ENCODE peak calls at places on chromosome 15, in four cellular contexts. E, X, O and C are unnamed samples.

GRCh38 chr15:64905119-64905831 is 6.4 kb upstream of the ANKDD1A start:
- DNase-seq in E (no peak), O (peak; percentile 76), X (peak; percentile 22), C (no peak)

GRCh38 chr15:48577495-48577894 is 68.0 kb downstream of the FBN1 start:
- DNase-seq in E (no peak), X (no peak), O (no peak), C (no peak)

GRCh38 chr15:61907753-61908086 is 152.5 kb downstream of the VPS13C start:
- DNase-seq in O (no peak), X (no peak), E (no peak), C (no peak)

GRCh38 chr15:70064441-70064840 is 33.3 kb downstream of the TLE3 start:
- DNase-seq in E (no peak), X (no peak), O (no peak), C (no peak)

GRCh38 chr15:80560601-80561025 is 134.5 kb upstream of the ABHD17C start:
- DNase-seq in X (no peak), E (no peak), O (no peak), C (no peak)

GRCh38 chr15:37903932-37904493 is 30.4 kb upstream of the TMCO5A start:
- DNase-seq in O (no peak), X (no peak), E (no peak), C (no peak)

GRCh38 chr15:101501703-101502373 is 12.3 kb upstream of the PCSK6 start:
- DNase-seq in E (no peak), O (peak; percentile 52), X (peak; percentile 66), C (peak; percentile 93)

GRCh38 chr15:60804986-60805949 is 326.3 kb upstream of the ICE2 start:
- DNase-seq in E (no peak), X (no peak), O (no peak), C (no peak)

GRCh38 chr15:80660114-80660513 is 35.0 kb upstream of the ABHD17C start:
- DNase-seq in X (peak; percentile 42), E (no peak), O (no peak), C (peak; percentile 73)

GRCh38 chr15:20348900-20349773 is 192.5 kb downstream of the GOLGA6L6 start:
- DNase-seq in O (no peak), X (no peak), E (no peak), C (no peak)

GRCh38 chr15:98616397-98616796 is 31.9 kb upstream of the IGF1R start:
- DNase-seq in E (no peak), X (peak; percentile 5), O (no peak), C (no peak)

GRCh38 chr15:72162569-72162968 is 35.0 kb downstream of the GRAMD2A start:
- DNase-seq in X (no peak), O (no peak), E (no peak), C (no peak)

GRCh38 chr15:97525809-97526208 is 434.7 kb upstream of the ARRDC4 start:
- DNase-seq in O (no peak), X (no peak), E (no peak), C (no peak)

GRCh38 chr15:57969355-57969754 is 96.2 kb downstream of the ALDH1A2 start:
- DNase-seq in X (no peak), E (no peak), O (no peak), C (peak; percentile 17)

GRCh38 chr15:68725736-68726135 is 95.0 kb downstream of the ANP32A start:
- DNase-seq in E (no peak), O (no peak), X (no peak), C (no peak)

GRCh38 chr15:67146214-67146613 is 80.8 kb downstream of the SMAD3 start:
- DNase-seq in X (peak; percentile 68), O (no peak), E (no peak), C (no peak)
- TF ChIP-seq BHLHE40 in X (peak; percentile 81), O (no peak), E (no peak), C (no peak)

DNA sequence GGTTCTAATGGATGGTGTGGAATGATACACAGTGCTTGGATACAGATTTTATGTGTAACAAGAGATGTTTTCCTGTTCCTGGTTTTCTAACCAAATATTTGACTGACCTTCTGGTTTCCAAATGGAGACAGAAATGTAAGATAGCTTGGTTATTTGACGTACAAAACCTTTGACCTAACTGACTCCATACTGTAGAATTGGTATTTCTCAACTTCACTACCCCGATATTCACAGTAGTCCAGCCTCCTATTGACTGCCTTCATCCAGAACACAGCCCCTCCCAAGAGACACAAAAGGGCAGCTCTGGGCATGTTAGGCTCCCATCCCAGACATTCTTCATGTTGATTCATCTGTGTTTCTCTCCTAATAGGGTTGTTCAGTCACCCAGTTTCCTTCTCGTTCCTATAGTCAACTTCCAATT is 33.4 kb downstream of the MYO1E start:
- DNase-seq in E (no peak), X (peak; percentile 90), O (no peak), C (no peak)
- TF ChIP-seq FOXK2 in E (no peak), X (no peak), O (no peak), C (no peak)

DNA sequence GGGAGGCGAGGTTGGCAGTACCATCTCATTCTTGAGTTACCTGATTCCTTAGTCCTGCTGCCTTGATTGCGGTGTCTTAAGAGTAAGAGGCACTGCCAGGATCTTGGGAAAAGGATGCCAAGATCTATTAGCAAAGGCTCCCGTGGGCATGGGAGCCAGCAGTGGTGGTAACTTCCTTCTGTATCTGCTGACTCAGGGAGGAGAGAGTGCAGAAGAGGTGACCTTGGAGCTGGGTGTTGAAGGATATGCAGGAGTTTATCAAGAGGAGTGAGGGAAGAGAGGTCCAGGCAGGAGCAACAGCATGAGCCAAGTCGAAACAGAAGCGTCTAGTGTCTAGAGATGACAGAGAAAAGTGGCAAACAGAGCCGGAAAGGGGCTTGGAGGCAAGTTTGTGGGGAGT is 4.5 kb downstream of the MESP2 start:
- DNase-seq in E (no peak), X (no peak), O (no peak), C (no peak)
- TF ChIP-seq BHLHE40 in E (no peak), X (no peak), O (no peak), C (no peak)

GRCh38 chr15:40510201-40510600 is 39.4 kb downstream of the CHST14 start:
- DNase-seq in X (no peak), E (no peak), O (no peak), C (no peak)

GRCh38 chr15:40512440-40512839 is 41.7 kb downstream of the CHST14 start:
- DNase-seq in E (no peak), O (no peak), X (no peak), C (no peak)

GRCh38 chr15:40511093-40511471 is 40.3 kb downstream of the CHST14 start:
- DNase-seq in E (no peak), O (no peak), X (no peak), C (no peak)

GRCh38 chr15:40508216-40508615 is 37.4 kb downstream of the CHST14 start:
- DNase-seq in E (no peak), X (no peak), O (no peak), C (no peak)

DNA sequence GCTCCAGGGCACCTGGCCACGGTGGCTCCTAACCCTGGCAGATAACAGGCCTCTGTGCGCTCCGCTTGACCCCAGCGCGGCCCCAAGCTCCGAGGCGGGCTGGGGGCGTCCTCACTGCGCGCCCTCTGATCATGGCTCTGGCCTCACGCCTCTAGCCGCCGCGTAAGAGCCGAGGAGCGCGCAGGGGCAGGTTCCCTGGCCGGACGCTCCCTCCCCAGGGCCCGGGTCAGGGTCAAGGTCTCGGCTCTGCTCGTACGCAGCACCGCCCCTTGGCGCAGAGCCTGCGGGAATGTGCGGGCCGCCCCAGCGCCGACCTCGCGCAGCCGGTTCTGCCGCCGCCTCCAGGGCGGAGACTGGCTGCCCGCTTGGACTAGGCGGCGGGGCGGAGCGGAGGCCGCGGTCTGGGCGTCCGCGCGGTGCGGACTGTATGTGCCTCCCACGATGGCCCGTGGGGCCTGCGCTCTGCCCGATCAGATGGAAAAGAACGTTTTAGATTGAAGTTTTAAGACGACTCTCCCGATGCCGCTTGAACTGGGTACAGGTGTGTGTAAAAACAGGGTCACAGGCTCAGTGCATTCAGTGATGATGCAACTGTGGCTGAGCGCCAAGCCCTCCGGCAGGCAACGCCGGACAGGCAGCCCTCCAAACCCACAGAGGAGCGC is 40.8 kb downstream of the CHST14 start:
- DNase-seq in E (no peak), O (peak; percentile 93), X (peak; percentile 62), C (no peak)
- TF ChIP-seq FOXK2 in E (no peak), O (no peak), X (no peak), C (no peak)

DNA sequence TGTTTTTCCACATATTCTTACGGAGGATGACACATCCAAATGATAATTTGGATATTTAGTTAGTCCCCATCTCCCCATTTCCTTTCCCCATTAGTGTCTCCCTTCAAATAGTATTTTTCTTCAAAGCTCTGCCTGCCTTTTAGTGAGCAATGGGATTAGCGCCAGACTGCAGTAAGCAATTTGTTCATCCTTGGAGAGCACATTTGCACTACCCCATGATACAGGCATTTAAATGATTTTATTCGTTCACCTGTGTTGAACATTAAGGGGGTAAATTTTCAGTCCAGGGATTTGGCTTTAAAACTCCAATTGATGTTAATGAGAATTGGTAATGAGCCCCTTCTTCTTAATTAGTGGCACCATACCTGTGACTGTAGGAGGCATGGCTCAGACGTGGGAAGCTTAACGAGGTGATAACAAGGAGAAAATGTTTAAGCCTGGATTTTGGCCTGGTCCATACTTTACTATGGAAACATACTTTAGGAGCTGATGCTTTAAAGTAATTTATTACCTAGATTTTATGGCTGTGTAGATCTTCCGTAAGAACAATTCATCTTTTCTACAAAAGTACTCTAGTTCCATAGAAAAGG is 161.4 kb upstream of the NANOGP8 start:
- DNase-seq in O (no peak), X (no peak), E (no peak), C (no peak)
- TF ChIP-seq BHLHE40 in O (no peak), X (no peak), E (no peak), C (no peak)

GRCh38 chr15:76787273-76787672 is 117.9 kb downstream of the SCAPER start:
- DNase-seq in X (no peak), E (no peak), O (no peak), C (no peak)
- TF ChIP-seq FOXK2 in X (no peak), E (no peak), O (no peak), C (no peak)

GRCh38 chr15:39511000-39511914 is 69.6 kb upstream of the THBS1 start:
- DNase-seq in X (no peak), E (no peak), O (peak; percentile 19), C (peak; percentile 8)

GRCh38 chr15:39514933-39515332 is 65.9 kb upstream of the THBS1 start:
- DNase-seq in X (no peak), O (no peak), E (no peak), C (no peak)

GRCh38 chr15:39508536-39508935 is 72.3 kb upstream of the THBS1 start:
- DNase-seq in X (no peak), O (no peak), E (no peak), C (no peak)

GRCh38 chr15:39509941-39510845 is 70.7 kb upstream of the THBS1 start:
- DNase-seq in X (no peak), E (no peak), O (no peak), C (no peak)

DNA sequence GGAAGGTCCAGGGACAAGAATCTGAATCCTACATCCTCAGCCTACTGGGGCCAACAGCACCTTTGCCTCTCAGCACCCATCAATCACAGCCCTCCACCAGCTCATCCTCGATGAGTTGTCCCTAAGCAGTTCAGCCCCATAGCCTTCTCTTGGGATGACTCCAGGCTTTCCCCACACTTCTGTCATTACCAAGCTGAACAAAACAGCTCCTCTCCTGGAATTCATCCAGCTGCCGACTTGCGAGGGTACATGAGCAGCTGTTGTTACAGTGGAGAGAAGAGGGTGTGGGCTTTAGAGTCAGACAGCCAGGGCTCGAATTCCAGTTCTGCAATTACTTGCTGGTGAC is 69.0 kb upstream of the THBS1 start:
- DNase-seq in E (no peak), X (no peak), O (no peak), C (no peak)
- TF ChIP-seq BHLHE40 in E (no peak), X (no peak), O (no peak), C (no peak)

DNA sequence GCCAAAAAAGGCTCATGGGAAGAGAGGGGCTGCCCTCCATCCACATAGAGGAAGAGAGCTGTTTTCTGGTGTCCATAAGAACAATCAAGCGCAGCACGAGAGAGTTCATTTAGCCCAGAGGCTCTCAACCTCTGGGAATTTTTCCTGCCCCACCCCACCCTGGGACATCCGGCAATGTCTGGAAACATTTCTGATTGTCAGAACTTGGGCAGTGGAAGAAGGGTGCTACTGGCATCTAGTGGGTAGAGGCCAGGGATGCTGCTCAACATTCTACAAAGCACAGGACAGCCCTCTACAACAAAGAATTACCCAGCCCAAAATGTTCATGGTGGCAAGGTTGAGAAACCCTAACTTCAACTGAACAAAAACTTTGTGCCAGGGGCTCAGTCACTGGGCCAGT is 92.9 kb downstream of the RAB11A start:
- DNase-seq in O (no peak), E (no peak), X (no peak), C (no peak)
- TF ChIP-seq FOXK2 in O (no peak), E (no peak), X (no peak), C (no peak)